ENCODE peak calls at places on chromosomes 4 and X, in six cellular contexts. One of them, this sample, is unnamed.

GRCh38 chrX:149569770-149570169 is 17.5 kb downstream of the MAGEA9B start:
- DNase-seq in upper lobe of left lung: no peak
- DNase-seq in aorta: no peak
- DNase-seq in colonic mucosa: no peak
- DNase-seq in mammary epithelial cell: no peak
- DNase-seq in substantia nigra: no peak
- DNase-seq in this sample: no peak

GRCh38 chr4:171101845-171102244 is 711.4 kb upstream of the GALNTL6 start:
- DNase-seq in upper lobe of left lung: no peak
- DNase-seq in substantia nigra: no peak
- DNase-seq in mammary epithelial cell: no peak
- DNase-seq in colonic mucosa: no peak
- DNase-seq in aorta: no peak
- DNase-seq in this sample: no peak

GRCh38 chr4:4969298-4969697 is 50.0 kb downstream of the CYTL1 start:
- DNase-seq in mammary epithelial cell: peak
- DNase-seq in upper lobe of left lung: no peak
- DNase-seq in colonic mucosa: peak
- DNase-seq in aorta: peak
- DNase-seq in substantia nigra: no peak
- DNase-seq in this sample: no peak

GRCh38 chr4:184096561-184097239 is 121.0 kb downstream of the ENPP6 start:
- DNase-seq in colonic mucosa: no peak
- DNase-seq in aorta: no peak
- DNase-seq in mammary epithelial cell: no peak
- DNase-seq in upper lobe of left lung: no peak
- DNase-seq in substantia nigra: no peak
- DNase-seq in this sample: no peak

GRCh38 chrX:18676470-18676869 is 4.6 kb upstream of the RS1 start:
- DNase-seq in colonic mucosa: no peak
- DNase-seq in substantia nigra: no peak
- DNase-seq in upper lobe of left lung: no peak
- DNase-seq in aorta: no peak
- DNase-seq in mammary epithelial cell: no peak
- DNase-seq in this sample: peak

GRCh38 chrX:31580726-31581125 is 508.9 kb upstream of the FTHL17 start:
- DNase-seq in colonic mucosa: no peak
- DNase-seq in aorta: no peak
- DNase-seq in mammary epithelial cell: peak
- DNase-seq in substantia nigra: no peak
- DNase-seq in upper lobe of left lung: no peak
- DNase-seq in this sample: no peak

GRCh38 chr4:113784497-113785254 is 23.1 kb upstream of the CAMK2D start:
- DNase-seq in mammary epithelial cell: peak
- DNase-seq in colonic mucosa: no peak
- DNase-seq in upper lobe of left lung: no peak
- DNase-seq in substantia nigra: no peak
- DNase-seq in aorta: no peak
- DNase-seq in this sample: no peak

GRCh38 chr4:129929052-129929451 is 833.1 kb downstream of the C4orf33 start:
- DNase-seq in substantia nigra: no peak
- DNase-seq in mammary epithelial cell: no peak
- DNase-seq in colonic mucosa: no peak
- DNase-seq in aorta: no peak
- DNase-seq in upper lobe of left lung: no peak
- DNase-seq in this sample: no peak

GRCh38 chrX:129116651-129117050 is 406.6 kb downstream of the SMARCA1 start:
- DNase-seq in aorta: no peak
- DNase-seq in colonic mucosa: no peak
- DNase-seq in upper lobe of left lung: no peak
- DNase-seq in substantia nigra: no peak
- DNase-seq in mammary epithelial cell: no peak
- DNase-seq in this sample: no peak

GRCh38 chr4:76585897-76586360 is 150.9 kb downstream of the SHROOM3 start:
- DNase-seq in upper lobe of left lung: peak
- DNase-seq in mammary epithelial cell: peak
- DNase-seq in aorta: peak
- DNase-seq in colonic mucosa: peak
- DNase-seq in substantia nigra: peak
- DNase-seq in this sample: peak

GRCh38 chrX:2391869-2392606 is 108.7 kb downstream of the DHRSX start:
- DNase-seq in mammary epithelial cell: peak
- DNase-seq in upper lobe of left lung: no peak
- DNase-seq in substantia nigra: no peak
- DNase-seq in colonic mucosa: no peak
- DNase-seq in aorta: no peak
- DNase-seq in this sample: no peak

GRCh38 chr4:184153781-184154542 is 63.7 kb downstream of the ENPP6 start:
- DNase-seq in mammary epithelial cell: no peak
- DNase-seq in upper lobe of left lung: no peak
- DNase-seq in colonic mucosa: no peak
- DNase-seq in substantia nigra: no peak
- DNase-seq in aorta: no peak
- DNase-seq in this sample: no peak

GRCh38 chrX:115348440-115349225 is 59.1 kb downstream of the LUZP4 start:
- DNase-seq in mammary epithelial cell: no peak
- DNase-seq in substantia nigra: no peak
- DNase-seq in upper lobe of left lung: no peak
- DNase-seq in colonic mucosa: no peak
- DNase-seq in aorta: no peak
- DNase-seq in this sample: no peak

GRCh38 chr4:152983221-152983620 is 47.1 kb downstream of the FHDC1 start:
- DNase-seq in upper lobe of left lung: no peak
- DNase-seq in aorta: no peak
- DNase-seq in mammary epithelial cell: no peak
- DNase-seq in colonic mucosa: no peak
- DNase-seq in substantia nigra: no peak
- DNase-seq in this sample: no peak

GRCh38 chr4:186201535-186202230 is 10.3 kb downstream of the CYP4V2 start:
- DNase-seq in upper lobe of left lung: peak
- DNase-seq in colonic mucosa: peak
- DNase-seq in mammary epithelial cell: peak
- DNase-seq in substantia nigra: no peak
- DNase-seq in aorta: peak
- DNase-seq in this sample: peak

GRCh38 chrX:11765449-11765848 is 7.4 kb downstream of the MSL3 start:
- DNase-seq in mammary epithelial cell: no peak
- DNase-seq in aorta: no peak
- DNase-seq in upper lobe of left lung: no peak
- DNase-seq in colonic mucosa: no peak
- DNase-seq in substantia nigra: no peak
- DNase-seq in this sample: no peak

GRCh38 chrX:114584434-114584943 is 603 bp downstream of the HTR2C start:
- DNase-seq in substantia nigra: no peak
- DNase-seq in mammary epithelial cell: no peak
- DNase-seq in aorta: peak
- DNase-seq in colonic mucosa: no peak
- DNase-seq in upper lobe of left lung: no peak
- DNase-seq in this sample: no peak

GRCh38 chrX:84170931-84171330 is 17.1 kb downstream of the RPS6KA6 start:
- DNase-seq in colonic mucosa: no peak
- DNase-seq in mammary epithelial cell: no peak
- DNase-seq in upper lobe of left lung: no peak
- DNase-seq in aorta: no peak
- DNase-seq in substantia nigra: no peak
- DNase-seq in this sample: no peak

GRCh38 chrX:68648960-68649359 is 1.5 kb downstream of the STARD8 start:
- DNase-seq in aorta: no peak
- DNase-seq in mammary epithelial cell: no peak
- DNase-seq in substantia nigra: no peak
- DNase-seq in colonic mucosa: no peak
- DNase-seq in upper lobe of left lung: no peak
- DNase-seq in this sample: no peak

GRCh38 chrX:104211187-104211586 is 43.5 kb downstream of the ESX1 start:
- DNase-seq in aorta: no peak
- DNase-seq in substantia nigra: no peak
- DNase-seq in upper lobe of left lung: no peak
- DNase-seq in colonic mucosa: no peak
- DNase-seq in mammary epithelial cell: no peak
- DNase-seq in this sample: no peak

GRCh38 chr4:113383111-113383785 is 333.8 kb downstream of the ANK2 start:
- DNase-seq in mammary epithelial cell: peak
- DNase-seq in colonic mucosa: no peak
- DNase-seq in aorta: no peak
- DNase-seq in substantia nigra: no peak
- DNase-seq in upper lobe of left lung: no peak
- DNase-seq in this sample: no peak

GRCh38 chrX:41923925-41924693 is 755 bp upstream of the CASK start:
- DNase-seq in colonic mucosa: peak
- DNase-seq in substantia nigra: no peak
- DNase-seq in upper lobe of left lung: peak
- DNase-seq in aorta: no peak
- DNase-seq in mammary epithelial cell: peak
- DNase-seq in this sample: peak

GRCh38 chr4:164307262-164307661 is 446.7 kb upstream of the SMIM31 start:
- DNase-seq in colonic mucosa: no peak
- DNase-seq in substantia nigra: no peak
- DNase-seq in mammary epithelial cell: no peak
- DNase-seq in upper lobe of left lung: no peak
- DNase-seq in aorta: no peak
- DNase-seq in this sample: no peak

GRCh38 chrX:128816919-128817318 is 706.4 kb downstream of the SMARCA1 start:
- DNase-seq in aorta: no peak
- DNase-seq in substantia nigra: no peak
- DNase-seq in colonic mucosa: no peak
- DNase-seq in mammary epithelial cell: no peak
- DNase-seq in upper lobe of left lung: no peak
- DNase-seq in this sample: no peak

GRCh38 chr4:2186133-2186864 is 55.6 kb downstream of the HAUS3 start:
- DNase-seq in aorta: no peak
- DNase-seq in upper lobe of left lung: peak
- DNase-seq in colonic mucosa: no peak
- DNase-seq in substantia nigra: no peak
- DNase-seq in mammary epithelial cell: peak
- DNase-seq in this sample: peak

GRCh38 chr4:152039085-152039484 is 278.3 kb upstream of the GATB start:
- DNase-seq in mammary epithelial cell: no peak
- DNase-seq in upper lobe of left lung: no peak
- DNase-seq in substantia nigra: no peak
- DNase-seq in aorta: no peak
- DNase-seq in colonic mucosa: no peak
- DNase-seq in this sample: no peak

DNA sequence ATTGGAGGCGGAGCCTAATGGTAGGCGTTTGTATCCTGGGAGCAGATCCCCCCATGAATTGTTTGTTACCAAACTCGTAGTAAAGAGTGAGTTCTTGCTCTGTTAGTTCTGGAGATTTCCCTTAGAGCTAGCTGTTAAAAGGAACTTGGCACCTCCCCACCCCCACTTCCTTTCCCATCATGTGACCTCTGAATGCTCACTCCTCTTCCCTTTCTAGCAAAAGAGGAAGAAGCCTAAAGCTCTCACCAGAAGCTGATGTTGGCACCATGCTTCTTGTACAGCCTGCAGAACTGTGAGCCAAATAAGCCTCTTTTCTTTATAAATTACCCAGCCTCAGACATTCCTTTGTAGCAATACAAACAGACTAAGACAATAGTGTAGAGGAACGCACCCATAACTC is 13.8 kb upstream of the ATOH1 start:
- DNase-seq in mammary epithelial cell: no peak
- DNase-seq in substantia nigra: no peak
- DNase-seq in upper lobe of left lung: peak
- DNase-seq in colonic mucosa: peak
- DNase-seq in aorta: peak
- DNase-seq in this sample: no peak
- H3K27ac ChIP-seq in mammary epithelial cell: no peak
- H3K27ac ChIP-seq in substantia nigra: no peak
- H3K27ac ChIP-seq in upper lobe of left lung: no peak
- H3K27ac ChIP-seq in colonic mucosa: no peak
- H3K27ac ChIP-seq in aorta: no peak
- H3K27ac ChIP-seq in this sample: no peak

GRCh38 chrX:103063918-103064434 is at the start of gene BEX1:
- DNase-seq in mammary epithelial cell: peak
- DNase-seq in aorta: no peak
- DNase-seq in colonic mucosa: no peak
- DNase-seq in upper lobe of left lung: no peak
- DNase-seq in substantia nigra: peak
- DNase-seq in this sample: peak
- H3K27ac ChIP-seq in mammary epithelial cell: no peak
- H3K27ac ChIP-seq in aorta: no peak
- H3K27ac ChIP-seq in colonic mucosa: no peak
- H3K27ac ChIP-seq in upper lobe of left lung: no peak
- H3K27ac ChIP-seq in substantia nigra: peak
- H3K27ac ChIP-seq in this sample: no peak

GRCh38 chrX:98568795-98569194 is 1685.1 kb downstream of the RPA4 start:
- DNase-seq in upper lobe of left lung: no peak
- DNase-seq in aorta: no peak
- DNase-seq in substantia nigra: no peak
- DNase-seq in mammary epithelial cell: no peak
- DNase-seq in colonic mucosa: no peak
- DNase-seq in this sample: no peak
- H3K27ac ChIP-seq in upper lobe of left lung: no peak
- H3K27ac ChIP-seq in aorta: no peak
- H3K27ac ChIP-seq in substantia nigra: no peak
- H3K27ac ChIP-seq in mammary epithelial cell: no peak
- H3K27ac ChIP-seq in colonic mucosa: no peak
- H3K27ac ChIP-seq in this sample: no peak

GRCh38 chr4:139841464-139842195 is 176.0 kb downstream of the MGST2 start:
- DNase-seq in aorta: no peak
- DNase-seq in colonic mucosa: peak
- DNase-seq in mammary epithelial cell: no peak
- DNase-seq in upper lobe of left lung: no peak
- DNase-seq in substantia nigra: no peak
- DNase-seq in this sample: no peak
- H3K27ac ChIP-seq in aorta: no peak
- H3K27ac ChIP-seq in colonic mucosa: no peak
- H3K27ac ChIP-seq in mammary epithelial cell: no peak
- H3K27ac ChIP-seq in upper lobe of left lung: no peak
- H3K27ac ChIP-seq in substantia nigra: no peak
- H3K27ac ChIP-seq in this sample: no peak

DNA sequence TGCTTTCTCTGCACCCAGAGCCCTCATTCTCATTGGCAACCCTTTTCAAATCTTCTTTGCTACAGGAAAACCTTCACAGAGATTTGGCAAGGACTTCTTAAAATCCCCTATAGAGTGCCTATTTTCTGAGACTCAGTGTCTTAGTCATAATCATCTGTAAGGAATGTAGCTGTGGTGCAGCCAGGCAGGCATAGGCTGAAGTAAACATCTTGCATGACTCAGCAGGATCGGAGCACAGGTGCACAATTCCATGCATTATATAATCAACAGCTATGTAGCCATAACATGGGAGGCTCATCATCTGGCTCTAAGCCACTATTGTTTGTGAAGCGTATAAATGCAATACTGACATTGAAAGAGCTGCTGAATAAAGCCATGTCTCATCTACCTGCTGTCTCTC is 368.8 kb downstream of the MAGEE1 start:
- DNase-seq in colonic mucosa: no peak
- DNase-seq in upper lobe of left lung: no peak
- DNase-seq in mammary epithelial cell: peak
- DNase-seq in aorta: no peak
- DNase-seq in substantia nigra: no peak
- DNase-seq in this sample: no peak
- H3K27ac ChIP-seq in colonic mucosa: no peak
- H3K27ac ChIP-seq in upper lobe of left lung: no peak
- H3K27ac ChIP-seq in mammary epithelial cell: no peak
- H3K27ac ChIP-seq in aorta: no peak
- H3K27ac ChIP-seq in substantia nigra: no peak
- H3K27ac ChIP-seq in this sample: no peak

GRCh38 chrX:28586291-28586690 is 955 bp upstream of the IL1RAPL1 start:
- DNase-seq in substantia nigra: peak
- DNase-seq in mammary epithelial cell: no peak
- DNase-seq in aorta: no peak
- DNase-seq in colonic mucosa: peak
- DNase-seq in upper lobe of left lung: no peak
- DNase-seq in this sample: no peak
- H3K27ac ChIP-seq in substantia nigra: peak
- H3K27ac ChIP-seq in mammary epithelial cell: no peak
- H3K27ac ChIP-seq in aorta: no peak
- H3K27ac ChIP-seq in colonic mucosa: no peak
- H3K27ac ChIP-seq in upper lobe of left lung: no peak
- H3K27ac ChIP-seq in this sample: no peak

GRCh38 chr4:39975488-39976089 is 2.1 kb downstream of the PDS5A start:
- DNase-seq in colonic mucosa: no peak
- DNase-seq in substantia nigra: no peak
- DNase-seq in upper lobe of left lung: no peak
- DNase-seq in aorta: no peak
- DNase-seq in mammary epithelial cell: peak
- DNase-seq in this sample: no peak
- H3K27ac ChIP-seq in colonic mucosa: peak
- H3K27ac ChIP-seq in substantia nigra: no peak
- H3K27ac ChIP-seq in upper lobe of left lung: peak
- H3K27ac ChIP-seq in aorta: no peak
- H3K27ac ChIP-seq in mammary epithelial cell: peak
- H3K27ac ChIP-seq in this sample: no peak